ENCODE peak calls at places on chromosome 15, in four cellular contexts. S is HEK293T, W is H1, R is GM12878. F is an unnamed sample.

GRCh38 chr15:93173369-93173768 is 84.4 kb upstream of the RGMA start:
- DNase-seq in S (no peak), W (no peak), R (no peak), F (no peak)

GRCh38 chr15:65409284-65409631 is 13.5 kb downstream of the IGDCC4 start:
- DNase-seq in S (no peak), W (no peak), R (no peak), F (no peak)

GRCh38 chr15:59689626-59690236 is 611 bp upstream of the BNIP2 start:
- DNase-seq in S (no peak), W (peak; percentile 63), R (no peak), F (peak; percentile 58)

GRCh38 chr15:32790352-32790999 is 72.7 kb downstream of the GREM1 start:
- DNase-seq in S (no peak), W (no peak), R (no peak), F (no peak)

GRCh38 chr15:73323956-73324355 is 44.8 kb downstream of the HCN4 start:
- DNase-seq in S (no peak), W (no peak), R (no peak), F (no peak)

GRCh38 chr15:31276596-31277298 is 49.9 kb upstream of the KLF13 start:
- DNase-seq in S (no peak), W (peak; percentile 28), R (no peak), F (no peak)

GRCh38 chr15:23504003-23504402 is 57.0 kb upstream of the GOLGA6L2 start:
- DNase-seq in S (no peak), W (no peak), R (no peak), F (peak; percentile 49)

GRCh38 chr15:92669432-92669831 is 13.9 kb upstream of the FAM174B start:
- DNase-seq in S (no peak), W (no peak), R (no peak), F (no peak)

GRCh38 chr15:92818658-92819311 is 81.3 kb upstream of the CHD2 start:
- DNase-seq in S (peak; percentile 43), W (no peak), R (no peak), F (no peak)

GRCh38 chr15:62241135-62241770 is 76.2 kb upstream of the C2CD4B start:
- DNase-seq in S (peak; percentile 14), W (peak; percentile 81), R (no peak), F (peak; percentile 46)

GRCh38 chr15:39942753-39943150 is 8.8 kb downstream of the EIF2AK4 start:
- DNase-seq in S (no peak), W (no peak), R (no peak), F (no peak)

GRCh38 chr15:98501632-98502031 is 146.7 kb upstream of the IGF1R start:
- DNase-seq in S (no peak), W (no peak), R (no peak), F (no peak)

GRCh38 chr15:44719293-44719999 is 8.1 kb downstream of the B2M start:
- DNase-seq in S (no peak), W (no peak), R (peak; percentile 91), F (no peak)

GRCh38 chr15:96595951-96596350 is 265.5 kb downstream of the NR2F2 start:
- DNase-seq in S (no peak), W (no peak), R (no peak), F (no peak)

GRCh38 chr15:45100884-45101622 is 12.9 kb downstream of the DUOX2 start:
- DNase-seq in S (no peak), W (no peak), R (no peak), F (peak; percentile 22)

GRCh38 chr15:73239564-73240208 is 129.1 kb downstream of the HCN4 start:
- DNase-seq in S (no peak), W (no peak), R (no peak), F (no peak)

GRCh38 chr15:40815042-40815678 is 7.9 kb upstream of the DNAJC17 start:
- DNase-seq in S (no peak), W (no peak), R (no peak), F (no peak)

GRCh38 chr15:51739056-51739455 is 1.6 kb upstream of the LYSMD2 start:
- DNase-seq in S (no peak), W (no peak), R (no peak), F (no peak)

DNA sequence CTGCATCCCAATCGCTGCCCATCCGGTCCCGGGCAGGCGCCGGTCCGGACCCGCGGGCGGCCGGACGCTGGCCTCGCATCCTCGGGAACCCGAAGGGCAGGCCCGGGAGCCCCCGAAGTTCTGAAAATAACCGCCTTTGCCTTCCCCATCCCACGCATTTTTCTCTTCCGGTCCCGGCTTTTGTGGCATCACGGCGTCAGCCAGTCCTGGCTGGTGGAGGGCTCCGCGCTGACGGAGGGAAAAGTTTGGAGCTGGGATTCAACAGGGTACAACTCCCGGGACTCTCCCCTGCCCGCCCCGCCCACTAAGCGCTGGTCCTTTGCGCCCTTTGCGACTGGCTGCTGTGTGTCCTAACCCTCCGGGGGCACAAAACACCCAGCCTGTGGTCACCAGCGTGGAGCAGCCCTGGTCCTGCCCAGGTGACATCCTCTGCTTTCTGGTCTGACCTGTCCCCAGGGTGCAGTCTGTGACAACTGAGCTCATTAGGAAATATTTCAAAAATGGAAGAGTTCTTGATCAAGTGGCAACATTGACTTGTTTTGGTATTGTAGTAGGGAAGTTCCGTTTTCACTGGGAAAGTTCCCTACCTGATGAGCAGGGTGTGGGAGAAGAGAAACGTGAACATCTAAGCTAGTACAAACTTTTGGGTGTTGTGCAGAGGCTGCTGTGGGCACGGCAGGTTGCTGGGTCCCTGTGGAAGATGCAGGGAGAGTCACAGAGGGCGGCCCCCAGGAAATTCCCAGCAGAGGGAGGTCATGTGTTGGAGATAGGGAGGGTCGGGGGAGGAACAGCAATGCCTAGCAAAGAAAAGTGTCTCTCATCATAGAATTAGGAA is 754 bp downstream of the ARNT2 start:
- DNase-seq in S (peak; percentile 56), W (peak; percentile 71), R (no peak), F (no peak)
- TF ChIP-seq SUZ12 in S (no peak), W (no peak), R (no peak), F (no peak)

GRCh38 chr15:67180035-67180434 is 74.4 kb downstream of the AAGAB start:
- DNase-seq in S (no peak), W (no peak), R (no peak), F (no peak)
- TF ChIP-seq SUZ12 in S (no peak), W (no peak), R (no peak), F (no peak)

GRCh38 chr15:29638011-29638410 is 184.3 kb downstream of the TJP1 start:
- DNase-seq in S (no peak), W (no peak), R (no peak), F (no peak)

GRCh38 chr15:29633971-29634370 is 188.3 kb downstream of the TJP1 start:
- DNase-seq in S (no peak), W (peak; percentile 33), R (no peak), F (no peak)

GRCh38 chr15:29637555-29637954 is 184.7 kb downstream of the TJP1 start:
- DNase-seq in S (no peak), W (no peak), R (no peak), F (no peak)

GRCh38 chr15:29636921-29637320 is 185.3 kb downstream of the TJP1 start:
- DNase-seq in S (no peak), W (no peak), R (no peak), F (no peak)

DNA sequence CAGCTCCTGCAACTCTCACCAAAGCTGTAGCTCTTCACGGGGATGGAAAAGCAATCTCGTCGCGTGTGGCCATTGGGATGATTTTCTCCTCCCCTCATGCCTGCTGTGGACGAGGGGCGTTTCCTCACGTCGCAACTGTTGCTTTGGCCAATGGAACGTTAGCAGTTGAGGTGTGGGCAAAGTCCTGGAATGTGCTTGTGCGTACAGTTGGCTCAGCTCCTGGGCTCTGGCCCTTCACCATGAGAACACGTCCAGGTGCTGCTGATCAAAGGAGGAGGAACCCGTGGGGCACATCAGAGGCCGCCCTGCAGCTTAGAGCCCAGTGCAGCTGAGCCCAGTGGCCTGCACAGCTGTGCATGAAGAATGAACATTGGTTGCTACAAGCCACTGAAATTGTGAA is 186.1 kb downstream of the TJP1 start:
- DNase-seq in S (no peak), W (peak; percentile 31), R (no peak), F (no peak)
- TF ChIP-seq SUZ12 in S (no peak), W (no peak), R (no peak), F (no peak)

GRCh38 chr15:48671381-48672022 is 26.0 kb upstream of the FBN1 start:
- DNase-seq in S (no peak), W (no peak), R (no peak), F (no peak)
- TF ChIP-seq SUZ12 in S (no peak), W (no peak), R (no peak), F (no peak)